ENCODE peak calls at places on chromosomes 7 and 10, in eight cellular contexts. G is NCI-H1092 treated with DMSO at 0.1 percent for 48 hours; F is NCI-H460; Y is D721Med; Q is HS-27A; W is stimulated activated CD8-positive, alpha-beta memory T cell treated with anti-CD3 and anti-CD28 coated beads, Interleukin-12 subunit alpha, Interleukin-12 subunit beta, amount 100 ng/mL, for 4 hours; Z is stimulated activated naive CD4-positive, alpha-beta T cell; X is naive thymus-derived CD4-positive, alpha-beta T cell. T is an unnamed sample.

GRCh38 chr10:31120392-31120791 is 88.7 kb upstream of the ZNF438 start:
- DNase-seq in G (no peak), F (no peak), Y (no peak), Q (no peak), W (no peak), Z (no peak), X (no peak), T (no peak)

GRCh38 chr7:81684513-81685262 is 85.2 kb downstream of the HGF start:
- DNase-seq in G (peak; percentile 82), F (peak; percentile 97), Y (no peak), Q (peak; percentile 90), W (no peak), Z (no peak), X (no peak), T (no peak)

GRCh38 chr7:55132890-55133551 is 114.2 kb downstream of the EGFR start:
- DNase-seq in G (no peak), F (peak; percentile 76), Y (no peak), Q (peak; percentile 87), W (no peak), Z (no peak), X (no peak), T (no peak)

GRCh38 chr10:35545878-35546631 is 59.1 kb upstream of the GJD4 start:
- DNase-seq in G (no peak), F (no peak), Y (no peak), Q (no peak), W (no peak), Z (no peak), X (no peak), T (no peak)

GRCh38 chr10:23314835-23315239 is 29.8 kb downstream of the C10orf67 start:
- DNase-seq in G (peak; percentile 25), F (peak; percentile 68), Y (no peak), Q (no peak), W (no peak), Z (peak; percentile 12), X (peak; percentile 72), T (no peak)

GRCh38 chr7:78279035-78279434 is 480.5 kb downstream of the PHTF2 start:
- DNase-seq in G (no peak), F (no peak), Y (no peak), Q (peak; percentile 68), W (no peak), Z (no peak), X (no peak), T (no peak)

GRCh38 chr7:110541962-110542361 is 549.0 kb upstream of the LRRN3 start:
- DNase-seq in G (no peak), F (no peak), Y (no peak), Q (no peak), W (no peak), Z (no peak), X (no peak), T (no peak)

GRCh38 chr10:68900427-68901105 is 549 bp upstream of the DDX50 start:
- DNase-seq in G (no peak), F (no peak), Y (no peak), Q (peak; percentile 34), W (no peak), Z (no peak), X (no peak), T (peak; percentile 78)

GRCh38 chr7:155489158-155489840 is 31.4 kb downstream of the EN2 start:
- DNase-seq in G (no peak), F (no peak), Y (no peak), Q (no peak), W (no peak), Z (no peak), X (no peak), T (no peak)

GRCh38 chr10:22643696-22644621 is 70.4 kb downstream of the PIP4K2A start:
- DNase-seq in G (no peak), F (no peak), Y (no peak), Q (no peak), W (no peak), Z (no peak), X (no peak), T (no peak)

GRCh38 chr10:11317936-11318670 is 293.3 kb downstream of the USP6NL start:
- DNase-seq in G (no peak), F (no peak), Y (no peak), Q (no peak), W (no peak), Z (no peak), X (no peak), T (no peak)

GRCh38 chr7:116441534-116441933 is 58.0 kb upstream of the CAV2 start:
- DNase-seq in G (no peak), F (no peak), Y (no peak), Q (no peak), W (no peak), Z (no peak), X (no peak), T (no peak)

GRCh38 chr7:151918444-151918843 is 37.8 kb upstream of the GALNTL5 start:
- DNase-seq in G (peak; percentile 4), F (no peak), Y (no peak), Q (no peak), W (no peak), Z (no peak), X (no peak), T (no peak)

GRCh38 chr7:23811540-23811939 is 101.5 kb downstream of the STK31 start:
- DNase-seq in G (no peak), F (no peak), Y (no peak), Q (no peak), W (no peak), Z (no peak), X (no peak), T (no peak)

GRCh38 chr7:27709137-27710075 is 30.6 kb upstream of the TAX1BP1 start:
- DNase-seq in G (no peak), F (no peak), Y (no peak), Q (peak; percentile 71), W (no peak), Z (no peak), X (no peak), T (no peak)